ENCODE peak calls at places on chromosomes 4 and X, in six cellular contexts. X, I, Q, Y, C and H are unnamed samples.

GRCh38 chr4:156977435-156978160 is 6.0 kb upstream of the PDGFC start:
- DNase-seq in X (peak), C (no peak), Y (no peak), I (no peak), Q (no peak), H (no peak)

GRCh38 chr4:1895489-1895888 is 24.3 kb downstream of the NSD2 start:
- DNase-seq in C (no peak), I (no peak), Y (no peak), X (no peak), Q (no peak), H (no peak)

GRCh38 chr4:118173956-118174355 is 139.7 kb downstream of the NDST3 start:
- DNase-seq in I (no peak), X (peak), Q (no peak), Y (no peak), C (no peak), H (no peak)

GRCh38 chrX:70508296-70508911 is 63.8 kb downstream of the DLG3 start:
- DNase-seq in Q (no peak), X (no peak), Y (no peak), C (no peak), I (no peak), H (no peak)

GRCh38 chrX:110210417-110211139 is 107.3 kb downstream of the AMMECR1 start:
- DNase-seq in Q (no peak), I (no peak), Y (no peak), C (no peak), X (peak), H (no peak)

GRCh38 chr4:43932448-43932847 is 516.2 kb downstream of the KCTD8 start:
- DNase-seq in C (no peak), I (no peak), Q (no peak), X (no peak), Y (no peak), H (no peak)

GRCh38 chr4:163335384-163335783 is 3.0 kb upstream of the NPY1R start:
- DNase-seq in I (no peak), Q (no peak), Y (no peak), X (no peak), C (no peak), H (no peak)

GRCh38 chrX:153671589-153672530 is 1.8 kb downstream of the PNCK start:
- DNase-seq in I (no peak), Y (no peak), C (no peak), Q (no peak), X (no peak), H (no peak)

GRCh38 chr4:2441393-2442174 is 22.8 kb downstream of the CFAP99 start:
- DNase-seq in X (peak), Q (peak), C (peak), I (peak), Y (peak), H (peak)

GRCh38 chr4:153166971-153167501 is 37.2 kb upstream of the TRIM2 start:
- DNase-seq in Y (no peak), I (no peak), C (no peak), Q (no peak), X (peak), H (no peak)

GRCh38 chr4:74934016-74934821 is 1.3 kb downstream of the PARM1 start:
- DNase-seq in X (peak), Y (peak), C (peak), Q (no peak), I (peak), H (peak)

GRCh38 chr4:73750730-73751129 is 10.4 kb downstream of the CXCL8 start:
- DNase-seq in X (no peak), Y (no peak), I (no peak), C (no peak), Q (no peak), H (no peak)

GRCh38 chr4:127251423-127251822 is 381.3 kb upstream of the INTU start:
- DNase-seq in Q (no peak), I (no peak), Y (no peak), C (no peak), X (peak), H (no peak)

GRCh38 chr4:20422398-20422797 is 170.7 kb downstream of the SLIT2 start:
- DNase-seq in Y (peak), C (no peak), Q (no peak), I (peak), X (peak), H (peak)

GRCh38 chr4:3827616-3828492 is 61.7 kb downstream of the ADRA2C start:
- DNase-seq in C (peak), I (peak), Y (peak), X (no peak), Q (no peak), H (no peak)

GRCh38 chrX:115560211-115560977 is 580 bp upstream of the PLS3 start:
- DNase-seq in C (no peak), X (no peak), Y (peak), I (no peak), Q (no peak), H (no peak)

GRCh38 chr4:117477925-117478324 is 392.5 kb upstream of the TRAM1L1 start:
- DNase-seq in C (no peak), X (no peak), Q (no peak), Y (no peak), I (no peak), H (no peak)

GRCh38 chrX:10660171-10660570 is 39.8 kb upstream of the MID1 start:
- DNase-seq in C (no peak), Y (no peak), I (no peak), Q (no peak), X (no peak), H (no peak)

GRCh38 chr4:30948653-30949052 is 228.5 kb downstream of the PCDH7 start:
- DNase-seq in X (no peak), Y (no peak), Q (no peak), I (no peak), C (no peak), H (no peak)

GRCh38 chr4:15778191-15778741 is at the start of gene CD38:
- DNase-seq in Y (peak), I (no peak), X (no peak), Q (no peak), C (peak), H (peak)

GRCh38 chrX:139106111-139106510 is 394.6 kb upstream of the FGF13 start:
- DNase-seq in X (peak), I (no peak), Q (no peak), Y (no peak), C (no peak), H (no peak)

GRCh38 chr4:105631818-105632400 is 76.6 kb downstream of the INTS12 start:
- DNase-seq in C (no peak), Q (no peak), Y (no peak), X (no peak), I (no peak), H (no peak)

GRCh38 chr4:153113061-153113837 is 91.0 kb upstream of the TRIM2 start:
- DNase-seq in Y (no peak), Q (no peak), X (peak), C (no peak), I (no peak), H (no peak)

GRCh38 chrX:19964017-19964710 is 26.7 kb downstream of the BCLAF3 start:
- DNase-seq in Y (no peak), C (no peak), I (no peak), X (no peak), Q (no peak), H (no peak)

GRCh38 chr4:6282247-6282646 is 12.6 kb downstream of the WFS1 start:
- DNase-seq in Q (no peak), X (peak), Y (no peak), I (no peak), C (peak), H (no peak)

GRCh38 chr4:101421393-101421792 is 74.1 kb upstream of the PPP3CA start:
- DNase-seq in C (no peak), Y (no peak), X (no peak), I (no peak), Q (no peak), H (no peak)

GRCh38 chr4:67396008-67396407 is 149.3 kb downstream of the CENPC start:
- DNase-seq in X (no peak), Q (no peak), Y (no peak), C (no peak), I (no peak), H (no peak)

GRCh38 chr4:67397931-67398330 is 147.4 kb downstream of the CENPC start:
- DNase-seq in Y (no peak), C (no peak), X (no peak), Q (no peak), I (no peak), H (no peak)

GRCh38 chr4:67393007-67393406 is 152.3 kb downstream of the CENPC start:
- DNase-seq in Q (no peak), X (no peak), Y (no peak), I (no peak), C (no peak), H (no peak)

GRCh38 chr4:67393699-67394281 is 151.5 kb downstream of the CENPC start:
- DNase-seq in Q (no peak), I (peak), Y (no peak), X (peak), C (no peak), H (no peak)

GRCh38 chr4:67394771-67395310 is 150.5 kb downstream of the CENPC start:
- DNase-seq in I (no peak), Y (no peak), Q (no peak), X (no peak), C (no peak), H (no peak)
- TF ChIP-seq CTCF in I (no peak), Y (no peak), Q (no peak), X (no peak), C (no peak), H (no peak)

GRCh38 chr4:180953572-180953971 is 1289.6 kb upstream of the TENM3 start:
- DNase-seq in I (peak), Y (no peak), C (no peak), Q (no peak), X (no peak), H (no peak)
- TF ChIP-seq CTCF in I (peak), Y (no peak), C (no peak), Q (no peak), X (peak), H (no peak)

GRCh38 chr4:11488657-11489448 is 60.2 kb upstream of the HS3ST1 start:
- DNase-seq in Y (no peak), I (no peak), C (no peak), Q (no peak), X (no peak), H (no peak)
- TF ChIP-seq CTCF in Y (no peak), I (no peak), C (no peak), Q (no peak), X (no peak), H (no peak)

GRCh38 chrX:73262991-73263390 is 48.3 kb upstream of the NAP1L2 start:
- DNase-seq in Q (no peak), Y (no peak), I (no peak), C (no peak), X (no peak), H (no peak)
- TF ChIP-seq CTCF in Q (no peak), Y (no peak), I (peak), C (no peak), X (no peak), H (no peak)

GRCh38 chr4:72567036-72567435 is 2.0 kb downstream of the ADAMTS3 start:
- DNase-seq in X (no peak), C (no peak), Q (no peak), I (no peak), Y (no peak), H (no peak)

GRCh38 chr4:72571337-72571736 is 2.3 kb upstream of the ADAMTS3 start:
- DNase-seq in X (no peak), Q (no peak), C (no peak), I (no peak), Y (no peak), H (no peak)

GRCh38 chr4:72567821-72568620 is 1.0 kb downstream of the ADAMTS3 start:
- DNase-seq in Y (peak), I (peak), C (peak), X (peak), Q (no peak), H (peak)

GRCh38 chr4:72569719-72570235 is 756 bp upstream of the ADAMTS3 start:
- DNase-seq in I (no peak), C (peak), X (peak), Q (no peak), Y (no peak), H (no peak)

GRCh38 chr4:72568959-72569718 is at the start of gene ADAMTS3:
- DNase-seq in Y (peak), I (peak), Q (no peak), X (peak), C (peak), H (peak)
- TF ChIP-seq CTCF in Y (no peak), I (peak), Q (no peak), X (no peak), C (no peak), H (no peak)

DNA sequence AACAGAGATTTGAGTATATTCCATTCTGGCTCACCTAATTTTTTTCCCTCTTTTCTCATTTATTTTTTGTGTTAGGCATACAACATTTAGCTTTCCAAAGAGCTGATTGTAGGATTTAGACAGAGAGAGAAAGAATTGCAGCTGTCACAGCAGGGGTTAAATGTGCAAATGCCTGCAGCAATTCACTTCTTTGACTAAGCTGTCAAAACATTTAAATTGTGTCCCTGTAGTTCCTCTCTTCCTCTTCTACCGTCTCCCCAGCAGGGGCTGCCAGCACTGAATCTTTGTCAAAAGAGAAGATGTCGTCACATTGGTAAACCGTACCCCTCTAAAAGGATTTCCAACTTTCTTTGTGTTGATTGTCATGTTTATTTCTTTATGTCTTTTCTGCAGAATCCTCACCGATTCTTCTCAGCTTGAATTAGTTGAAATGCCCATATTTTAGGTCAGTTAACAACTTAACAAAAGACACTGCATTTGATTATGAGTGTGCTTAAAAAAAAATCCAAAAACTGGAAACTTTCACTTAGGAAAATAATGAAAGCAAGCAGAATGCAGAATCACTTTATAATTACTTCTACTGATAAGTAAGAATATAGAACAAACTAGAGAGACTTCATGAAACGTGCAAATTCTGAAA is 111.1 kb upstream of the PTPN13 start:
- DNase-seq in X (peak), Y (no peak), I (no peak), C (no peak), Q (no peak), H (peak)
- TF ChIP-seq CTCF in X (peak), Y (no peak), I (peak), C (peak), Q (no peak), H (peak)

DNA sequence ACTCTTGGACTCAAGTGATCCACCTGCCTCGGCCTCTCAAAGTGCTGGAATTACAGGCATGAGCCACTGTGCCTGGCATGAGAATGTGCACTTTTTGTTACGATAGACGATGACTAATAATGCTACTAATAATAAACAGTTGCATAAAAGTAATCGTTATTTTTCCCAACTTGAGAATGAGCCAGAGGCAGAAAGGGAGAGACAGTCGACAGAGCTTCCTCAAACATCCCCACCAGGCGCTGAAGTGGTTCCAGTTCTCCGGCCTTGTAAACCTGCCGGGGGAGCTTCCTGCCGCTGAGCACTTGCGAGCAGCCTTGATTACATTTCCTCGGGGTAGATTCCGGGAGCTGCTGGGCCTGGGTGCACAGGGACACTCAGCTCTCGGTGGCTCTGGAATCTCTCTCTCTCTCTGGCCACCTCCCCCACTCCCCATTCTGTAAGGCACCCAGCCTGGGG is 8.9 kb upstream of the HTRA3 start:
- DNase-seq in I (peak), X (peak), C (no peak), Q (no peak), Y (no peak), H (no peak)
- TF ChIP-seq CTCF in I (no peak), X (no peak), C (no peak), Q (no peak), Y (no peak), H (no peak)

GRCh38 chrX:40501456-40501855 is 79.3 kb upstream of the ATP6AP2 start:
- DNase-seq in X (no peak), I (no peak), C (no peak), Y (no peak), Q (no peak), H (no peak)

GRCh38 chrX:40502688-40503087 is 78.1 kb upstream of the ATP6AP2 start:
- DNase-seq in Q (no peak), X (no peak), C (no peak), Y (no peak), I (no peak), H (no peak)

GRCh38 chrX:40495659-40496058 is 85.1 kb upstream of the ATP6AP2 start:
- DNase-seq in Q (no peak), X (no peak), Y (no peak), I (no peak), C (no peak), H (no peak)

GRCh38 chrX:40496728-40497127 is 84.0 kb upstream of the ATP6AP2 start:
- DNase-seq in Q (no peak), X (peak), Y (no peak), I (no peak), C (no peak), H (peak)
- TF ChIP-seq CTCF in Q (no peak), X (peak), Y (no peak), I (peak), C (no peak), H (no peak)